ENCODE peak calls at places on chromosomes 16 and 17, in nine cellular contexts. N, X, B, Q, Z, T, M, I and R are unnamed samples.

GRCh38 chr16:75097941-75098897 is 18.4 kb downstream of the LDHD start:
- DNase-seq in Q (no peak), B (no peak), X (no peak), N (no peak), I (no peak), M (no peak), T (no peak), Z (no peak), R (no peak)

GRCh38 chr16:87585452-87586200 is 16.7 kb upstream of the JPH3 start:
- DNase-seq in Z (peak; percentile 34), B (no peak), I (no peak), X (no peak), Q (no peak), N (no peak), T (no peak), M (no peak), R (no peak)

GRCh38 chr17:46769531-46770438 is 48.7 kb downstream of the WNT3 start:
- DNase-seq in I (no peak), N (peak; percentile 60), B (no peak), X (peak; percentile 27), Z (no peak), T (no peak), Q (no peak), M (no peak), R (peak; percentile 13)

GRCh38 chr17:11943759-11944347 is 53.4 kb downstream of the ZNF18 start:
- DNase-seq in X (no peak), T (no peak), B (no peak), Q (no peak), N (no peak), Z (no peak), M (no peak), I (no peak), R (no peak)

GRCh38 chr16:78743556-78743955 is 644.1 kb downstream of the WWOX start:
- DNase-seq in M (no peak), B (no peak), N (no peak), T (no peak), I (no peak), Z (no peak), Q (no peak), X (no peak), R (no peak)

GRCh38 chr16:2836646-2837508 is 6.8 kb downstream of the ZG16B start:
- DNase-seq in M (peak; percentile 2), X (no peak), Z (peak; percentile 24), B (no peak), T (no peak), I (no peak), Q (no peak), N (no peak), R (no peak)

GRCh38 chr16:4288148-4288921 is 15.5 kb upstream of the TFAP4 start:
- DNase-seq in M (peak; percentile 90), Q (peak; percentile 81), T (peak; percentile 65), I (no peak), N (peak; percentile 84), Z (peak; percentile 77), B (peak; percentile 74), X (peak; percentile 54), R (peak; percentile 77)

GRCh38 chr16:49750341-49751011 is 105.4 kb downstream of the ZNF423 start:
- DNase-seq in X (no peak), N (no peak), I (no peak), Q (no peak), Z (no peak), M (no peak), T (no peak), B (no peak), R (no peak)

GRCh38 chr16:68264128-68265077 is at the start of gene SLC7A6:
- DNase-seq in Z (peak; percentile 84), M (peak; percentile 89), I (peak; percentile 58), N (peak; percentile 84), B (peak; percentile 60), X (peak; percentile 72), Q (peak; percentile 87), T (peak; percentile 81), R (peak; percentile 93)

GRCh38 chr17:53191878-53192277 is 630.8 kb upstream of the KIF2B start:
- DNase-seq in X (no peak), T (no peak), M (no peak), Q (no peak), Z (no peak), N (no peak), I (no peak), B (no peak), R (no peak)

GRCh38 chr16:54430491-54431030 is 144.0 kb upstream of the IRX3 start:
- DNase-seq in Q (no peak), B (no peak), M (no peak), T (peak; percentile 93), I (no peak), Z (no peak), X (peak; percentile 76), N (no peak), R (peak; percentile 63)

GRCh38 chr17:80942360-80943345 is 49.0 kb upstream of the CHMP6 start:
- DNase-seq in X (peak; percentile 71), T (peak; percentile 88), I (peak; percentile 73), Q (peak; percentile 94), N (peak; percentile 99), M (peak; percentile 96), Z (peak; percentile 94), B (peak; percentile 91), R (peak; percentile 94)